ENCODE peak calls at places on chromosomes 4 and X, in ten cellular contexts. W is gastrocnemius medialis, S is ovary, H is endothelial cell of umbilical vein, I is PC-3, M is mammary epithelial cell, A is suprapubic skin, G is hepatocyte, O is tibial nerve, T is upper lobe of right lung. X is an unnamed sample. For H3K36me3 and H3K9me3, the result is how much of the 10 kb centered on the place peaks cover.

GRCh38 chr4:11590132-11590531 is 161.4 kb upstream of the HS3ST1 start:
- DNase-seq in T (no peak), I (no peak), H (no peak), G (no peak), A (no peak), M (no peak), O (no peak), S (no peak), W (no peak), X (no peak)

GRCh38 chr4:63757919-63758318 is 651.3 kb downstream of the TECRL start:
- DNase-seq in W (no peak), M (no peak), T (no peak), A (no peak), S (no peak), H (no peak), I (no peak), G (no peak), O (no peak), X (no peak)

GRCh38 chrX:15864629-15865028 is 10.0 kb upstream of the AP1S2 start:
- DNase-seq in H (no peak), W (no peak), A (no peak), T (no peak), G (no peak), I (peak), M (peak), O (no peak), S (no peak), X (no peak)

GRCh38 chrX:81354954-81355353 is 153.1 kb downstream of the SH3BGRL start:
- DNase-seq in G (no peak), I (no peak), T (no peak), A (no peak), O (no peak), W (no peak), M (no peak), S (no peak), H (no peak), X (no peak)

GRCh38 chrX:42948723-42949122 is 170.8 kb upstream of the PPP1R2C start:
- DNase-seq in I (no peak), O (no peak), A (no peak), S (no peak), W (no peak), G (no peak), M (no peak), H (peak), T (no peak), X (no peak)

GRCh38 chr4:56311299-56311975 is 75.9 kb downstream of the AASDH start:
- DNase-seq in W (no peak), T (no peak), M (no peak), I (no peak), A (no peak), S (no peak), O (no peak), G (no peak), H (no peak), X (no peak)

GRCh38 chr4:13950491-13950890 is 323.0 kb upstream of the BOD1L1 start:
- DNase-seq in T (no peak), S (no peak), M (no peak), G (no peak), H (no peak), O (no peak), I (no peak), A (no peak), W (no peak), X (no peak)

GRCh38 chr4:15352508-15352907 is 75.3 kb upstream of the C1QTNF7 start:
- DNase-seq in O (no peak), W (no peak), A (no peak), G (no peak), I (no peak), T (no peak), H (no peak), M (no peak), S (no peak), X (no peak)

GRCh38 chr4:140947507-140947906 is 185.8 kb downstream of the RNF150 start:
- DNase-seq in W (no peak), I (peak), T (no peak), H (peak), A (no peak), M (peak), G (no peak), O (no peak), S (no peak), X (no peak)

GRCh38 chrX:75642811-75643361 is 120.0 kb upstream of the ZDHHC15 start:
- DNase-seq in H (no peak), T (no peak), G (no peak), O (no peak), W (no peak), S (no peak), A (no peak), M (no peak), I (no peak), X (no peak)

GRCh38 chr4:70902577-70903281 is 560 bp downstream of the MOB1B start:
- DNase-seq in G (no peak), T (no peak), M (no peak), S (no peak), O (no peak), I (peak), W (no peak), A (no peak), H (peak), X (no peak)

GRCh38 chrX:63784902-63785692 is at the start of gene ARHGEF9:
- DNase-seq in W (no peak), H (no peak), I (no peak), T (no peak), G (peak), A (no peak), O (no peak), M (no peak), S (peak), X (peak)

GRCh38 chr4:8920289-8920965 is 48.8 kb upstream of the HMX1 start:
- DNase-seq in A (peak), T (peak), G (peak), O (no peak), M (no peak), I (no peak), S (no peak), H (no peak), W (no peak), X (no peak)

GRCh38 chr4:149345424-149345823 is 470.2 kb downstream of the IQCM start:
- DNase-seq in H (no peak), W (no peak), A (no peak), T (no peak), M (peak), G (no peak), O (no peak), I (peak), S (no peak), X (no peak)

GRCh38 chr4:76904646-76905190 is 6.8 kb upstream of the SOWAHB start:
- DNase-seq in S (no peak), I (no peak), T (no peak), A (no peak), H (no peak), M (peak), O (no peak), G (no peak), W (no peak), X (no peak)

GRCh38 chr4:15964159-15964558 is 1.2 kb upstream of the FGFBP2 start:
- DNase-seq in M (no peak), I (peak), G (no peak), H (no peak), O (no peak), S (no peak), T (no peak), W (no peak), A (no peak), X (no peak)

GRCh38 chr4:13527192-13527982 is 16.9 kb downstream of the NKX3-2 start:
- DNase-seq in S (no peak), A (no peak), M (no peak), I (no peak), T (no peak), W (no peak), H (no peak), G (no peak), O (no peak), X (no peak)

GRCh38 chrX:133412665-133413064 is 2.6 kb downstream of the GPC4 start:
- DNase-seq in T (no peak), W (no peak), A (no peak), G (no peak), H (no peak), S (no peak), O (no peak), M (no peak), I (no peak), X (no peak)

GRCh38 chr4:89137231-89137630 is 25.9 kb downstream of the TIGD2 start:
- DNase-seq in T (no peak), I (no peak), W (no peak), S (no peak), G (no peak), M (no peak), O (no peak), H (no peak), A (no peak), X (no peak)

GRCh38 chrX:68808686-68809357 is 20.0 kb upstream of the EFNB1 start:
- DNase-seq in G (no peak), A (no peak), T (no peak), O (no peak), H (no peak), M (no peak), W (no peak), I (peak), S (no peak), X (no peak)

GRCh38 chr4:77922158-77923094 is 59.8 kb downstream of the MRPL1 start:
- DNase-seq in H (peak), T (no peak), I (peak), A (no peak), G (no peak), W (no peak), M (no peak), S (no peak), O (no peak), X (no peak)

GRCh38 chr4:80196259-80197131 is 808 bp upstream of the PRDM8 start:
- DNase-seq in S (no peak), H (no peak), T (no peak), M (no peak), I (no peak), A (no peak), W (no peak), O (no peak), G (no peak), X (no peak)

GRCh38 chr4:147899512-147899911 is 167.6 kb downstream of the ARHGAP10 start:
- DNase-seq in G (no peak), H (no peak), T (no peak), S (no peak), A (no peak), W (no peak), M (no peak), I (no peak), O (no peak), X (no peak)
- H3K36me3 ChIP-seq in G (under half), H (under half), T (under half), S (under half), A (under half), W (under half), M (under half), I (under half), O (under half), X (under half)

GRCh38 chr4:189001283-189001970 is 862.2 kb downstream of the TRIML1 start:
- DNase-seq in G (no peak), T (no peak), W (no peak), H (no peak), S (no peak), M (no peak), I (no peak), A (no peak), O (no peak), X (no peak)
- TF ChIP-seq CTCF in G (no peak), T (no peak), W (no peak), H (no peak), S (no peak), M (no peak), I (no peak), A (no peak), O (no peak), X (no peak)

GRCh38 chr4:49217492-49217891 is 231.4 kb downstream of the CWH43 start:
- DNase-seq in M (no peak), G (no peak), O (no peak), A (no peak), S (no peak), W (no peak), H (no peak), I (no peak), T (no peak), X (no peak)

DNA sequence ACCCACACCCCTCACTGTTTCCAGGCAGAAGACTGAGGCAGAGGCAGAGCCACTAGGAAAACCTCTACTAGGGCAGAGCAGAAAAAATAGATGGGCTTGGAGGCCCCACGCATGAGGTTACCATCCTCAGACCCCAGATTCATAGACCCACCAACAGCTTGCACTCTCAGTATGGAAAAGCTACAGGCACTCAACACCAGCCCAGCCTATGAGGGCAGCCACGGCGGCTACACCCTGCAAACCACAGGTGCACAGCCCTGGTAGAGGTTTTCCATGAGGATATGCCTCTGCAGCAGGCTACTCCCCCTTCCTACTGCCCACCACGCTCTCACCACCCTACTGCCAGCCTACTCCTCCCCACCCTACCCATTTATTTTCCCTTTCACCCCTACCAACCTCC is 235.1 kb downstream of the CWH43 start:
- DNase-seq in M (no peak), I (no peak), T (no peak), H (no peak), G (no peak), S (no peak), O (no peak), W (no peak), A (no peak), X (no peak)
- H3K9me3 ChIP-seq in M (under half), I (under half), T (under half), H (under half), G (under half), S (under half), O (under half), W (under half), A (under half), X (under half)

GRCh38 chrX:11768039-11768438 is 10.0 kb downstream of the MSL3 start:
- DNase-seq in O (no peak), I (no peak), A (no peak), T (no peak), W (no peak), G (no peak), S (no peak), H (no peak), M (no peak), X (no peak)

GRCh38 chrX:11760958-11761357 is 2.9 kb downstream of the MSL3 start:
- DNase-seq in W (no peak), I (no peak), A (no peak), T (no peak), M (no peak), O (no peak), G (no peak), H (no peak), S (no peak), X (no peak)

GRCh38 chrX:11766487-11766886 is 8.4 kb downstream of the MSL3 start:
- DNase-seq in S (no peak), O (no peak), W (no peak), A (no peak), T (no peak), G (no peak), M (no peak), I (no peak), H (no peak), X (no peak)

GRCh38 chrX:11765449-11765848 is 7.4 kb downstream of the MSL3 start:
- DNase-seq in O (no peak), G (no peak), H (no peak), A (no peak), I (no peak), M (no peak), S (no peak), T (no peak), W (no peak), X (no peak)

DNA sequence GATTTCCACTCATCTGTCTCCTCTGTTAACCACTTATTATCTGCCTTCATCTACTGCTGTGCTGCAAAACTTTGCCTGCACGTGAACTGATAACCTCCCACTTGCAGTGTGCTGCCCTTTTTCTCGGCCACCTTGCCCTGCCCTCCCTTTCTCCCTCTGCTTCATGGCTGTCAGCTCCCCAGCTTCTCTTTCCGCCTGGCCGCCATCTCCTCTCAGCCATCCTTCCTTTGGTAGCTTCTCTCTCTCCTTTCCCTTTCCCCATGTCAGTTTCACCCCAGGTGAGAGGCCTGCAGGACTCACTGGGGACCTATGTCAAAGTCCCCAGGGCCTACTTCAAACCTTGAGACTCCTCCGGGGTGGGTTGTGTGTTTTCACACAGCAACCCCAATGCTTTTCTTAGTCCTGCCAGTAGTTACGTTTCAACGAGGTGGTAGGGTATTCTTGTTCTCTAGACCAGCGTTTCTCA is 6.6 kb downstream of the MSL3 start:
- DNase-seq in W (no peak), O (no peak), I (no peak), M (no peak), T (no peak), S (no peak), H (no peak), G (no peak), A (no peak), X (no peak)
- H3K36me3 ChIP-seq in W (half or more), O (half or more), I (under half), M (under half), T (half or more), S (under half), H (under half), G (under half), A (half or more), X (under half)

GRCh38 chrX:48496660-48497059 is 12.1 kb upstream of the PORCN start:
- DNase-seq in I (peak), M (no peak), H (no peak), G (no peak), A (no peak), O (no peak), S (no peak), W (no peak), T (no peak), X (no peak)

GRCh38 chrX:48490661-48491060 is 14.7 kb downstream of the FTSJ1 start:
- DNase-seq in T (no peak), H (no peak), S (no peak), I (peak), O (no peak), W (no peak), M (peak), A (no peak), G (no peak), X (no peak)

GRCh38 chrX:48491809-48492208 is 15.8 kb downstream of the FTSJ1 start:
- DNase-seq in M (no peak), H (no peak), S (no peak), I (no peak), G (no peak), A (no peak), T (no peak), O (no peak), W (no peak), X (no peak)

GRCh38 chrX:48492293-48492910 is 16.4 kb upstream of the PORCN start:
- DNase-seq in S (no peak), M (no peak), H (no peak), A (no peak), T (no peak), O (no peak), I (peak), W (no peak), G (no peak), X (no peak)

GRCh38 chrX:48493890-48494364 is 14.9 kb upstream of the PORCN start:
- DNase-seq in O (no peak), H (peak), S (no peak), A (no peak), W (no peak), T (no peak), M (no peak), G (peak), I (peak), X (no peak)
- TF ChIP-seq CTCF in O (no peak), H (peak), S (no peak), A (no peak), W (no peak), T (peak), M (peak), G (peak), I (peak), X (no peak)

GRCh38 chr4:147233-147632 is 22.9 kb downstream of the ZNF718 start:
- DNase-seq in I (no peak), H (no peak), G (no peak), S (no peak), T (no peak), A (no peak), W (no peak), M (no peak), O (no peak), X (no peak)

DNA sequence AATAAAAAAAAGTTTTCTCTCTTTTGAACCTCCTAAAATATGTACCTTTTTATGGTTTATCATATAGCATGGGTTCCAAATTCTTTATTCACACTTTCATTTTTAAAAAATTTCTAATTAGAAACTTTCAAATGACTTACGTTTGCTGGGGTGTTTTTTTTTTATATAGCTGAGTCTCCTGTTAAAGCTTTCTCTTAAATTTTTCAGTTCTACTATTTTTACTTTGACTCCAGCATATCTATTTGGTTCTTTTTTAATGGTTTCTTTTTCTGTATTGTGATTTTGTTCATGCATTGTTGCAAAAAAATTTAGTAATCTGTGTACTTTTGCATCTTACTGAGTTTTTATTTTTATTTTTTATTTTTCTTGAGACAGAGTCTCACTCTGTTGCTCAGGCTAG is 22.3 kb downstream of the ZNF718 start:
- DNase-seq in A (no peak), O (no peak), S (no peak), M (no peak), T (no peak), I (no peak), H (no peak), G (no peak), W (no peak), X (no peak)
- H3K9me3 ChIP-seq in A (half or more), O (under half), S (under half), M (under half), T (half or more), I (under half), H (under half), G (half or more), W (half or more), X (under half)

GRCh38 chr4:186701788-186702187 is 21.9 kb downstream of the FAT1 start:
- DNase-seq in G (no peak), S (no peak), W (no peak), M (no peak), H (no peak), A (no peak), T (no peak), O (no peak), I (no peak), X (no peak)
- H3K36me3 ChIP-seq in G (under half), S (under half), W (under half), M (under half), H (under half), A (under half), T (under half), O (under half), I (under half), X (under half)

GRCh38 chr4:127880764-127881564 is at the start of gene PLK4:
- DNase-seq in O (peak), S (peak), I (peak), T (peak), H (peak), M (peak), A (peak), W (peak), G (peak), X (peak)

GRCh38 chr4:127875791-127876190 is 4.9 kb upstream of the PLK4 start:
- DNase-seq in G (no peak), S (no peak), A (no peak), M (no peak), W (no peak), T (no peak), I (no peak), H (no peak), O (no peak), X (no peak)

DNA sequence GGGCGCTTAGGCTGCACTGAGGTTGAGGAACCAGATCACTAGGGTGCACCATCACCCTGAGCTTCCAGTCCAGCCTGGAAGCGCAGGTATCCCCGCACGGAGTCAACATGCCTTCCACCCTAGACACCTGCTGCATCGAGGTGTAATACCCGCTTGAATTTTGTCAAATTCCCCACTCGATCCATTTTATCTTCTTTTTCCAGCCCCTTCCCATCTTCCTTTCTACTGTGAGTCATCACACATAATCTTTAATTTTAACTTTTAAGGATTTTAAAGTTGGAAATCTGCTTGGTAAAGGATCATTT is 824 bp downstream of the PLK4 start:
- DNase-seq in A (no peak), M (no peak), I (no peak), S (no peak), O (no peak), G (no peak), H (no peak), T (no peak), W (no peak), X (no peak)
- TF ChIP-seq CTCF in A (no peak), M (peak), I (peak), S (no peak), O (no peak), G (no peak), H (no peak), T (no peak), W (no peak), X (no peak)

DNA sequence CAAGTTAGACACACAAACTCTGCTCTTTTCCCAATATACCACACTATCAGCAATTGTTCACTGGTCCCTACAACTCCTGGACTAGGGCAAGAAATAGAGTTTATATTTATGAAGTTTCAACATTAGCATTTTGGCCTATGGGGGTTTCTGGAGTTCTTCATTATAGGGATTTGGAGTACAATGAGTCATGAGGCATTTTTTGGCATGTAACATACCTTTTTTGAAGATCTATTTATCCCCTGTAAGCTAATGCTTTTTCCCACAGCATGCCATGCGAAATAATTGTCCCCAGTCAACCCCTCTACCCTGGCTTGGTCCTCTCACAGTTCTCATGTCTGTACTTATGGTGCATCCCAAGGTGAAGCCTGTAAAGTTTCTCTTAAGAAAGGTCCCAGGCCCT is 36.7 kb upstream of the EDA2R start:
- DNase-seq in H (no peak), A (no peak), I (no peak), O (no peak), M (no peak), S (no peak), T (no peak), W (no peak), G (no peak), X (no peak)
- H3K9me3 ChIP-seq in H (under half), A (under half), I (under half), O (under half), M (under half), S (under half), T (under half), W (under half), G (under half), X (under half)